ENCODE peak calls at places on chromosomes 11 and 22, in five cellular contexts. U is GM04503, Z is nucleus accumbens, I is Right ventricle myocardium superior, D is mesendoderm. G is an unnamed sample.

GRCh38 chr22:38850941-38851849 is 7.4 kb upstream of the NPTXR start:
- DNase-seq in Z (no peak), D (no peak), I (peak), U (no peak), G (no peak)

GRCh38 chr22:37498289-37498909 is 12.2 kb upstream of the MFNG start:
- DNase-seq in D (peak), U (no peak), Z (no peak), I (no peak), G (peak)

GRCh38 chr22:30238661-30239420 is 7.7 kb downstream of the LIF start:
- DNase-seq in Z (no peak), U (no peak), D (peak), I (peak), G (peak)

GRCh38 chr22:43572710-43573109 is 160.9 kb downstream of the MPPED1 start:
- DNase-seq in Z (no peak), U (no peak), D (no peak), I (no peak), G (no peak)

GRCh38 chr11:6598555-6598954 is 4.9 kb downstream of the RRP8 start:
- DNase-seq in I (no peak), Z (no peak), D (no peak), U (no peak), G (no peak)

GRCh38 chr11:107683807-107684206 is 28.0 kb downstream of the SLN start:
- DNase-seq in U (no peak), Z (no peak), D (peak), I (no peak), G (peak)

GRCh38 chr11:70270877-70271634 is 566 bp downstream of the PPFIA1 start:
- DNase-seq in U (peak), I (peak), Z (no peak), D (peak), G (peak)

GRCh38 chr22:43428005-43428485 is 16.2 kb downstream of the MPPED1 start:
- DNase-seq in U (no peak), Z (no peak), I (no peak), D (no peak), G (peak)

GRCh38 chr11:110373061-110373702 is 56.6 kb upstream of the FDX1 start:
- DNase-seq in I (no peak), U (peak), D (no peak), Z (no peak), G (no peak)

GRCh38 chr11:121890377-121890776 is 225.6 kb downstream of the BLID start:
- DNase-seq in D (no peak), I (no peak), U (peak), Z (no peak), G (no peak)

GRCh38 chr11:115599125-115599524 is 94.9 kb upstream of the CADM1 start:
- DNase-seq in Z (no peak), I (no peak), D (no peak), U (no peak), G (no peak)

GRCh38 chr11:29333993-29334780 is 682.6 kb downstream of the KCNA4 start:
- DNase-seq in Z (no peak), U (no peak), I (no peak), D (peak), G (peak)

GRCh38 chr22:19110064-19110458 is 12.2 kb downstream of the DGCR2 start:
- DNase-seq in U (no peak), D (peak), Z (no peak), I (no peak), G (no peak)

GRCh38 chr11:83910135-83910534 is 624.0 kb upstream of the CCDC90B start:
- DNase-seq in I (no peak), Z (no peak), U (no peak), D (no peak), G (no peak)

GRCh38 chr11:122743949-122744876 is 88.7 kb downstream of the UBASH3B start:
- DNase-seq in D (no peak), Z (no peak), U (no peak), I (no peak), G (no peak)

GRCh38 chr11:64839887-64840782 is 4.3 kb downstream of the CDC42BPG start:
- DNase-seq in I (no peak), Z (no peak), U (no peak), D (no peak), G (no peak)

GRCh38 chr11:102868359-102868758 is 6.4 kb downstream of the MMP12 start:
- DNase-seq in D (no peak), U (peak), I (no peak), Z (no peak), G (no peak)

GRCh38 chr11:127859941-127860354 is 727.4 kb downstream of the ETS1 start:
- DNase-seq in Z (no peak), U (peak), I (no peak), D (no peak), G (peak)

GRCh38 chr22:45804986-45805325 is 133.3 kb downstream of the ATXN10 start:
- DNase-seq in Z (no peak), U (peak), I (no peak), D (no peak), G (no peak)

GRCh38 chr11:123480290-123480815 is 50.3 kb downstream of the GRAMD1B start:
- DNase-seq in U (no peak), I (no peak), Z (no peak), D (no peak), G (no peak)

GRCh38 chr11:115527534-115528125 is 23.4 kb upstream of the CADM1 start:
- DNase-seq in U (no peak), I (no peak), Z (no peak), D (peak), G (peak)

GRCh38 chr11:69950621-69951020 is 127.5 kb upstream of the ANO1 start:
- DNase-seq in I (peak), U (no peak), D (no peak), Z (no peak), G (no peak)

GRCh38 chr22:21624120-21624879 is 5.5 kb downstream of the YDJC start:
- DNase-seq in D (peak), U (no peak), I (peak), Z (no peak), G (peak)

GRCh38 chr22:17949926-17950473 is 74.4 kb downstream of the MICAL3 start:
- DNase-seq in D (no peak), Z (no peak), I (no peak), U (no peak), G (no peak)

GRCh38 chr22:42885446-42885845 is 28.4 kb upstream of the ARFGAP3 start:
- DNase-seq in I (no peak), Z (no peak), D (peak), U (no peak), G (no peak)

GRCh38 chr11:93238956-93239355 is 41.2 kb upstream of the SLC36A4 start:
- DNase-seq in I (no peak), D (peak), U (no peak), Z (no peak), G (no peak)

GRCh38 chr11:74570266-74571061 is 21.9 kb upstream of the POLD3 start:
- DNase-seq in Z (no peak), D (peak), U (no peak), I (no peak), G (peak)

GRCh38 chr11:134730596-134731538 is 318.8 kb upstream of the B3GAT1 start:
- DNase-seq in U (no peak), I (no peak), Z (no peak), D (peak), G (no peak)

GRCh38 chr11:77142091-77142975 is 14.3 kb downstream of the MYO7A start:
- DNase-seq in U (no peak), D (no peak), Z (no peak), I (peak), G (no peak)

GRCh38 chr22:37126882-37127281 is 17.4 kb upstream of the TMPRSS6 start:
- DNase-seq in U (no peak), I (no peak), D (no peak), Z (no peak), G (no peak)

GRCh38 chr11:119433369-119433749 is 10.4 kb upstream of the THY1 start:
- DNase-seq in D (peak), Z (no peak), I (no peak), U (no peak), G (no peak)

GRCh38 chr11:32713496-32713895 is 81.0 kb downstream of the CCDC73 start:
- DNase-seq in I (no peak), D (no peak), U (no peak), Z (no peak), G (peak)

GRCh38 chr11:1499261-1499890 is 12.8 kb upstream of the MOB2 start:
- DNase-seq in I (peak), D (no peak), U (no peak), Z (no peak), G (no peak)

GRCh38 chr11:85918910-85919794 is 64.0 kb downstream of the CCDC83 start:
- DNase-seq in I (no peak), D (no peak), Z (no peak), U (no peak), G (peak)

GRCh38 chr22:36579441-36579840 is 50.5 kb upstream of the EIF3D start:
- DNase-seq in U (no peak), Z (no peak), D (no peak), I (no peak), G (no peak)

GRCh38 chr11:117671370-117671769 is 125.6 kb downstream of the DSCAML1 start:
- DNase-seq in I (no peak), Z (no peak), D (no peak), U (no peak), G (peak)

GRCh38 chr11:68928108-68928429 is 24.4 kb downstream of the IGHMBP2 start:
- DNase-seq in I (no peak), Z (no peak), U (no peak), D (no peak), G (no peak)

GRCh38 chr11:16771350-16772140 is 33.1 kb downstream of the C11orf58 start:
- DNase-seq in U (no peak), I (no peak), Z (no peak), D (no peak), G (no peak)

GRCh38 chr11:74682731-74683278 is 48.4 kb downstream of the CHRDL2 start:
- DNase-seq in D (no peak), Z (no peak), I (no peak), U (no peak), G (no peak)

G was measured in NCI-H82.